ENCODE peak calls at places on chromosomes 5 and 9, in nine cellular contexts. U is upper lobe of left lung; M is CD4-positive, alpha-beta memory T cell; S is PC-9; N is tibial nerve; A is psoas muscle; V is effector memory CD4-positive, alpha-beta T cell; H is aorta; C is heart right ventricle. P is an unnamed sample.

GRCh38 chr9:134536101-134536900 is 105.3 kb upstream of the COL5A1 start:
- DNase-seq in V (no peak), H (no peak), U (no peak), N (no peak), M (no peak), A (no peak), S (no peak), C (no peak), P (peak; percentile 45)

GRCh38 chr5:169592937-169593650 is 9.5 kb downstream of the SPDL1 start:
- DNase-seq in U (no peak), M (no peak), S (peak; percentile 78), A (no peak), C (no peak), H (no peak), N (no peak), V (no peak), P (peak; percentile 70)

GRCh38 chr5:14577079-14577725 is 4.4 kb upstream of the OTULINL start:
- DNase-seq in C (no peak), V (no peak), A (no peak), H (no peak), M (no peak), U (peak; percentile 78), N (no peak), S (no peak), P (no peak)

GRCh38 chr5:109413463-109413862 is 3.7 kb upstream of the PJA2 start:
- DNase-seq in A (no peak), S (no peak), V (no peak), M (no peak), N (no peak), C (no peak), U (no peak), H (no peak), P (no peak)

GRCh38 chr5:66877843-66878242 is 281.6 kb downstream of the MAST4 start:
- DNase-seq in C (no peak), M (no peak), N (no peak), V (no peak), H (no peak), U (no peak), A (no peak), S (peak; percentile 69), P (no peak)

GRCh38 chr9:89375181-89375760 is 57.0 kb downstream of the SECISBP2 start:
- DNase-seq in S (no peak), C (no peak), M (no peak), V (no peak), N (no peak), U (no peak), A (no peak), H (no peak), P (no peak)

GRCh38 chr5:68086857-68087256 is 128.7 kb upstream of the PIK3R1 start:
- DNase-seq in S (no peak), U (no peak), C (no peak), N (peak; percentile 73), H (peak; percentile 78), A (no peak), M (no peak), V (no peak), P (no peak)

GRCh38 chr5:100901851-100902341 is 1.2 kb downstream of the ST8SIA4 start:
- DNase-seq in S (no peak), C (no peak), N (peak; percentile 50), H (peak; percentile 55), M (peak; percentile 82), U (no peak), A (no peak), V (peak; percentile 60), P (no peak)

GRCh38 chr5:149529463-149529862 is 21.8 kb downstream of the CSNK1A1 start:
- DNase-seq in C (no peak), H (no peak), A (no peak), S (no peak), U (no peak), V (no peak), N (no peak), M (no peak), P (no peak)

GRCh38 chr5:59099270-59099994 is 516.6 kb downstream of the RAB3C start:
- DNase-seq in U (no peak), C (no peak), S (peak; percentile 41), A (no peak), V (peak; percentile 34), H (no peak), M (peak; percentile 70), N (no peak), P (no peak)

GRCh38 chr5:132477784-132478497 is 12.6 kb downstream of the IRF1 start:
- DNase-seq in C (no peak), U (peak; percentile 55), M (peak; percentile 38), A (no peak), H (no peak), N (no peak), V (no peak), S (no peak), P (no peak)
- H3K4me1 ChIP-seq in C (peaks cover 75% of the 10 kb centered on the region), U (peaks cover 20% of the 10 kb centered on the region), M (peaks cover 92% of the 10 kb centered on the region), A (peaks cover 5% of the 10 kb centered on the region), H (no peaks in the 10 kb centered on the region), N (peaks cover 43% of the 10 kb centered on the region), V (peaks cover 32% of the 10 kb centered on the region), S (no peaks in the 10 kb centered on the region), P (no peaks in the 10 kb centered on the region)

GRCh38 chr9:136696502-136696901 is 9.2 kb upstream of the AGPAT2 start:
- DNase-seq in N (no peak), M (no peak), A (no peak), H (no peak), S (no peak), U (peak; percentile 33), C (no peak), V (no peak), P (no peak)
- H3K27ac ChIP-seq in N (no peak overlapping the region), M (no peak overlapping the region), A (no peak overlapping the region), H (no peak overlapping the region), S (no peak overlapping the region), U (no peak overlapping the region), C (no peak overlapping the region), V (no peak overlapping the region), P (no peak overlapping the region)

GRCh38 chr9:38453835-38454234 is 29.6 kb upstream of the IGFBPL1 start:
- DNase-seq in N (no peak), V (no peak), M (no peak), U (no peak), H (no peak), A (no peak), C (no peak), S (no peak), P (no peak)
- H3K4me3 ChIP-seq in N (no peak overlapping the region), V (no peak overlapping the region), M (no peak overlapping the region), U (no peak overlapping the region), H (no peak overlapping the region), A (no peak overlapping the region), C (no peak overlapping the region), S (no peak overlapping the region), P (no peak overlapping the region)

GRCh38 chr9:76370656-76371055 is 23.6 kb downstream of the RFK start:
- DNase-seq in U (no peak), A (no peak), M (no peak), C (no peak), H (no peak), N (no peak), S (no peak), V (no peak), P (no peak)

GRCh38 chr9:76371901-76372300 is 22.3 kb downstream of the RFK start:
- DNase-seq in A (no peak), U (no peak), V (no peak), M (no peak), N (no peak), C (no peak), S (peak; percentile 57), H (no peak), P (no peak)

GRCh38 chr9:76366275-76366674 is 28.0 kb downstream of the RFK start:
- DNase-seq in U (no peak), M (no peak), C (no peak), A (no peak), H (no peak), S (peak; percentile 45), V (no peak), N (no peak), P (no peak)

GRCh38 chr9:76372345-76372744 is 21.9 kb downstream of the RFK start:
- DNase-seq in H (no peak), C (no peak), S (no peak), A (no peak), V (no peak), N (no peak), U (no peak), M (no peak), P (no peak)

DNA sequence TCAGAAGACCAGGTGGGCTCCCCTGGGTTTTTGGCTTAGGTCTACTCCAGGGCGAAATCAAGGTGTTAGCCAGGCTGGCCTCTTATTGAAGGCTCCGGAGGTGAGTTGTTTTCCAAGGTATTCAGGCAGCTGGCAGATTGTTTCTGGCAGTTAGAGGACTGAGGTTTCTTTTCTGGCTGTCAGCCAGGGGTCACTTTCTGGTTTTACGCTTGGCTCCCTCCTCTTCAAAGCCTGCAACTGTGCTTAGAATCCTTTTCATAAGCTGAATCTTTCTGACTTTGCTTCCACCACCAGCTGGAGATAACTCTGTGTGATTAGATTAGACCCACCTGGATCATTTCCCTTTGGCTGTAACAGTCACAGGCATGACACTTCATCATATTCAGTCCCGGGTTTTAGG is 24.6 kb downstream of the RFK start:
- DNase-seq in N (peak; percentile 19), A (no peak), H (no peak), V (no peak), S (peak; percentile 88), M (no peak), U (no peak), C (no peak), P (no peak)
- H3K4me1 ChIP-seq in N (no peaks in the 10 kb centered on the region), A (no peaks in the 10 kb centered on the region), H (peaks cover 5% of the 10 kb centered on the region), V (no peaks in the 10 kb centered on the region), S (peaks cover 70% of the 10 kb centered on the region), M (no peaks in the 10 kb centered on the region), U (peaks cover 11% of the 10 kb centered on the region), C (peaks cover 34% of the 10 kb centered on the region), P (peaks cover 34% of the 10 kb centered on the region)

GRCh38 chr5:181098642-181099452 is 32.1 kb downstream of the OR2V1 start:
- DNase-seq in V (no peak), M (no peak), U (no peak), H (no peak), C (no peak), A (no peak), N (no peak), S (no peak), P (no peak)
- H3K27ac ChIP-seq in V (no peak overlapping the region), M (no peak overlapping the region), U (no peak overlapping the region), H (no peak overlapping the region), C (no peak overlapping the region), A (no peak overlapping the region), N (no peak overlapping the region), S (no peak overlapping the region), P (no peak overlapping the region)

GRCh38 chr5:134510970-134511795 is 14.3 kb upstream of the JADE2 start:
- DNase-seq in V (no peak), S (peak; percentile 90), M (no peak), U (no peak), H (peak; percentile 38), C (no peak), A (no peak), N (no peak), P (peak; percentile 92)

GRCh38 chr5:134512661-134512999 is 12.8 kb upstream of the JADE2 start:
- DNase-seq in C (no peak), S (no peak), M (no peak), A (no peak), V (no peak), N (no peak), H (peak; percentile 37), U (no peak), P (no peak)

GRCh38 chr5:134509308-134510040 is 16.0 kb upstream of the JADE2 start:
- DNase-seq in U (no peak), N (no peak), H (no peak), S (peak; percentile 91), A (peak; percentile 64), V (no peak), C (no peak), M (no peak), P (peak; percentile 55)

GRCh38 chr5:134508521-134509195 is 16.8 kb upstream of the JADE2 start:
- DNase-seq in S (no peak), C (no peak), N (no peak), A (no peak), H (peak; percentile 17), M (no peak), U (no peak), V (no peak), P (peak; percentile 41)

GRCh38 chr5:134511796-134512660 is 13.4 kb upstream of the JADE2 start:
- DNase-seq in C (peak; percentile 74), U (no peak), A (peak; percentile 89), H (peak; percentile 80), V (no peak), M (no peak), S (peak; percentile 73), N (peak; percentile 79), P (peak; percentile 83)
- H3K4me3 ChIP-seq in C (no peak overlapping the region), U (no peak overlapping the region), A (no peak overlapping the region), H (no peak overlapping the region), V (no peak overlapping the region), M (no peak overlapping the region), S (peak overlapping the region; percentile 43), N (no peak overlapping the region), P (no peak overlapping the region)